ENCODE peak calls at places on chromosome 11, in six cellular contexts. M is mucosa of gallbladder, U is activated gamma-delta T cell treated with Interleukin-2 at 50 U/mL for 16 hours, Y is left colon, Z is A549, B is GM13977. N is an unnamed sample.

GRCh38 chr11:112958670-112959069 is 2.5 kb upstream of the NCAM1 start:
- DNase-seq in M (no peak), U (no peak), Y (no peak), Z (peak), B (no peak), N (no peak)

GRCh38 chr11:13772223-13773046 is 104.0 kb downstream of the FAR1 start:
- DNase-seq in M (peak), U (peak), Y (no peak), Z (peak), B (peak), N (peak)

GRCh38 chr11:116607027-116607426 is 165.8 kb downstream of the BUD13 start:
- DNase-seq in M (no peak), U (no peak), Y (no peak), Z (no peak), B (no peak), N (no peak)

GRCh38 chr11:63761870-63762661 is 6.5 kb downstream of the ZFTA start:
- DNase-seq in M (no peak), U (no peak), Y (peak), Z (no peak), B (no peak), N (no peak)

GRCh38 chr11:75133976-75134375 is 16.9 kb upstream of the SLCO2B1 start:
- DNase-seq in M (no peak), U (no peak), Y (no peak), Z (no peak), B (no peak), N (no peak)

GRCh38 chr11:20010106-20010860 is 150.0 kb downstream of the DBX1 start:
- DNase-seq in M (no peak), U (no peak), Y (no peak), Z (no peak), B (no peak), N (no peak)

GRCh38 chr11:134542401-134543143 is 130.5 kb upstream of the B3GAT1 start:
- DNase-seq in M (no peak), U (no peak), Y (peak), Z (no peak), B (no peak), N (peak)

GRCh38 chr11:104759464-104759863 is 138.8 kb downstream of the CASP12 start:
- DNase-seq in M (no peak), U (no peak), Y (no peak), Z (no peak), B (no peak), N (no peak)

GRCh38 chr11:279966-280761 is 2.0 kb downstream of the NLRP6 start:
- DNase-seq in M (peak), U (peak), Y (peak), Z (peak), B (peak), N (peak)

GRCh38 chr11:819943-820649 is 1.4 kb downstream of the PNPLA2 start:
- DNase-seq in M (peak), U (peak), Y (peak), Z (peak), B (peak), N (peak)

GRCh38 chr11:6693342-6694228 is 10.4 kb upstream of the MRPL17 start:
- DNase-seq in M (no peak), U (peak), Y (no peak), Z (peak), B (no peak), N (peak)

GRCh38 chr11:83007909-83008580 is 63.7 kb downstream of the RAB30 start:
- DNase-seq in M (peak), U (no peak), Y (peak), Z (no peak), B (no peak), N (no peak)

GRCh38 chr11:122717264-122717867 is 61.8 kb downstream of the UBASH3B start:
- DNase-seq in M (peak), U (peak), Y (no peak), Z (no peak), B (peak), N (no peak)

GRCh38 chr11:13333456-13333957 is 55.9 kb downstream of the BMAL1 start:
- DNase-seq in M (peak), U (no peak), Y (peak), Z (peak), B (no peak), N (peak)